ENCODE peak calls at places on chromosomes 6 and 20, in four cellular contexts. O is H1, B is GM06990, Q is ascending aorta. Y is an unnamed sample.

GRCh38 chr6:123716506-123716905 is 79.8 kb upstream of the TRDN start:
- DNase-seq in O (no peak), B (no peak), Q (no peak), Y (no peak)

GRCh38 chr20:46770330-46771194 is 61.1 kb downstream of the SLC2A10 start:
- DNase-seq in O (no peak), B (no peak), Q (no peak), Y (no peak)

GRCh38 chr6:34730006-34730405 is 27.3 kb upstream of the SNRPC start:
- DNase-seq in O (no peak), B (no peak), Q (no peak), Y (no peak)

GRCh38 chr20:40797425-40797824 is 108.4 kb upstream of the MAFB start:
- DNase-seq in O (no peak), B (no peak), Q (no peak), Y (no peak)

GRCh38 chr6:91317247-91317646 is 730.4 kb upstream of the MAP3K7 start:
- DNase-seq in O (no peak), B (no peak), Q (no peak), Y (no peak)

GRCh38 chr20:52748235-52748950 is 223.8 kb upstream of the TSHZ2 start:
- DNase-seq in O (no peak), B (no peak), Q (no peak), Y (no peak)

GRCh38 chr20:59026904-59027745 is 5.0 kb downstream of the ATP5F1E start:
- DNase-seq in O (no peak), B (no peak), Q (no peak), Y (no peak)

GRCh38 chr6:389622-390021 is 1.9 kb upstream of the IRF4 start:
- DNase-seq in O (no peak), B (no peak), Q (no peak), Y (no peak)

GRCh38 chr20:45154183-45154582 is 20.5 kb upstream of the PI3 start:
- DNase-seq in O (no peak), B (no peak), Q (no peak), Y (no peak)

GRCh38 chr6:113560376-113560775 is 296.8 kb upstream of the MARCKS start:
- DNase-seq in O (no peak), B (no peak), Q (no peak), Y (no peak)

GRCh38 chr6:113565306-113565705 is 291.8 kb upstream of the MARCKS start:
- DNase-seq in O (no peak), B (no peak), Q (no peak), Y (no peak)

GRCh38 chr6:113562248-113562647 is 294.9 kb upstream of the MARCKS start:
- DNase-seq in O (no peak), B (no peak), Q (no peak), Y (no peak)

GRCh38 chr6:113560908-113561307 is 296.2 kb upstream of the MARCKS start:
- DNase-seq in O (no peak), B (no peak), Q (no peak), Y (peak; percentile 51)

GRCh38 chr6:113564401-113565161 is 292.6 kb upstream of the MARCKS start:
- DNase-seq in O (peak; percentile 77), B (peak; percentile 23), Q (peak; percentile 39), Y (peak; percentile 93)
- H3K4me3 ChIP-seq in O (peak overlapping the region; percentile 19), B (no peak overlapping the region), Q (peak overlapping the region; percentile 41), Y (peak overlapping the region; percentile 24)

GRCh38 chr20:50224052-50224451 is 33.4 kb downstream of the CEBPB start:
- DNase-seq in O (no peak), B (no peak), Q (no peak), Y (no peak)

GRCh38 chr20:50222568-50223320 is 32.1 kb downstream of the CEBPB start:
- DNase-seq in O (no peak), B (no peak), Q (no peak), Y (no peak)

GRCh38 chr20:50223321-50223995 is 32.8 kb downstream of the CEBPB start:
- DNase-seq in O (no peak), B (no peak), Q (no peak), Y (no peak)

GRCh38 chr20:50226093-50226974 is 35.7 kb downstream of the CEBPB start:
- DNase-seq in O (no peak), B (no peak), Q (peak; percentile 47), Y (no peak)

DNA sequence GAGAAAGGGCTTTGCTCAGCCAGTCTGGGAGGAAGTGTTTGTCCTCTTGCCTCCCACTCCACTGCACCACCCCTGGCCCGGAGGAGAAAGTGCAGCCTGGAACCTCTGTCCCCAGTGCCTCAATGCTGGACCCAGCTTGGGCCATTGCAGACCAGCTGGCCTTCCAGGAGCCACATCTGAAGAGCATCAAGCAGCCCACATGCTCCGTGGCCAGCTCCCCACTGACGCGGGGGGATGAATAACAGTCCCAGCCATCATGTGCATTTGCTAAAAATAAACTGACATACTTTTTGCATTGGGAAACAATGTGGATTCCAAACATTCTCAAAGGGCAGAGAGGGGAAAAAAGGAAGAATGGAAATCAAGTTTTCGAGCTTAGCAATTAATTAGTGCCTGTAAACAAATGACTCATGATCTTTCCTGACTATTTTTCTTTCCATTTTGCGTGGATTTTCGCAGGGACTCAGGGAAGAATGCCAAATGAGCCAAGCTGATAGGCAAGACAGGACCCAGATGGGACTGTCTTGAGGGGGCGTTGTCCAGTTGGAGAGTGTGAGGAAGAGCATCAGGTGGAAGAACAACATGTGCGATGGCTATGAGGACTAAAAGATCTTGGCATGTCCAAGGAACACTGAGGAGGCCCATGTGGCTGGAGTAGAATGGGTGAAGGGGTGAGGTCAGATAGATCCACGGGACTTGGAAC is 34.1 kb downstream of the CEBPB start:
- DNase-seq in O (no peak), B (no peak), Q (peak; percentile 52), Y (peak; percentile 89)
- TF ChIP-seq CTCF in O (peak; percentile 64), B (peak; percentile 3), Q (no peak), Y (peak; percentile 29)

GRCh38 chr6:14739830-14740229 is 506.0 kb upstream of the JARID2 start:
- DNase-seq in O (no peak), B (no peak), Q (no peak), Y (no peak)
- H3K4me3 ChIP-seq in O (no peak overlapping the region), B (no peak overlapping the region), Q (no peak overlapping the region), Y (no peak overlapping the region)

GRCh38 chr6:132025468-132025867 is 74.3 kb upstream of the CCN2 start:
- DNase-seq in O (no peak), B (no peak), Q (no peak), Y (no peak)

GRCh38 chr6:132020138-132020551 is 69.0 kb upstream of the CCN2 start:
- DNase-seq in O (no peak), B (no peak), Q (peak; percentile 55), Y (no peak)

GRCh38 chr6:132021552-132022375 is 70.6 kb upstream of the CCN2 start:
- DNase-seq in O (no peak), B (no peak), Q (no peak), Y (no peak)

GRCh38 chr6:132017921-132018320 is 66.7 kb upstream of the CCN2 start:
- DNase-seq in O (no peak), B (no peak), Q (no peak), Y (no peak)

GRCh38 chr6:132023490-132023889 is 72.3 kb upstream of the CCN2 start:
- DNase-seq in O (no peak), B (no peak), Q (no peak), Y (no peak)
- TF ChIP-seq CTCF in O (peak; percentile 24), B (no peak), Q (no peak), Y (no peak)

DNA sequence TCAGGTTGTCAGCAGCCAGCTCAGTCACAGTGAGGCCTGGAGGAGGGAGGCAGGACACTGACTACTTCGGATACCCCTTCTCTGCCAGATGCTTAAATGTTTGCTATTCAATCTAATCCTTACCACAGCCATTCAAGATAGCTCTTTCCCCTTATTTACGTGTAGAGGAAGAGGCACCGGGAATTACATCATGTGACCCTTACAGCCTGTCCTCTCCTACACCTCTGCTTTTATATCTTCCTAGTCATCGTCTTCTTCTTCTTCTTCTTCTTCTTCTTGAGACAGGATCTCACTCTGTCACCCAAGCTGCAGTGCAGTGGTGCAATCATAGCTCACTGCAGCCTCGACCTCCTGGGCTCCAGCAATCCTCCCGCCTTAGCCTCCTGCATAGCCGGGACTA is 148.1 kb upstream of the NEDD9 start:
- DNase-seq in O (no peak), B (no peak), Q (no peak), Y (no peak)
- H3K4me3 ChIP-seq in O (no peak overlapping the region), B (peak overlapping the region; percentile 75), Q (no peak overlapping the region), Y (no peak overlapping the region)

GRCh38 chr20:57020364-57020763 is 246.1 kb downstream of the BMP7 start:
- DNase-seq in O (no peak), B (no peak), Q (no peak), Y (no peak)

GRCh38 chr20:57024849-57025248 is 241.6 kb downstream of the BMP7 start:
- DNase-seq in O (no peak), B (no peak), Q (no peak), Y (no peak)

GRCh38 chr20:57023007-57023406 is 243.4 kb downstream of the BMP7 start:
- DNase-seq in O (no peak), B (no peak), Q (no peak), Y (no peak)

GRCh38 chr20:57023997-57024396 is 242.4 kb downstream of the BMP7 start:
- DNase-seq in O (no peak), B (no peak), Q (no peak), Y (no peak)

GRCh38 chr20:57022306-57022705 is 244.1 kb downstream of the BMP7 start:
- DNase-seq in O (peak; percentile 62), B (no peak), Q (no peak), Y (no peak)
- TF ChIP-seq CTCF in O (no peak), B (no peak), Q (no peak), Y (no peak)

DNA sequence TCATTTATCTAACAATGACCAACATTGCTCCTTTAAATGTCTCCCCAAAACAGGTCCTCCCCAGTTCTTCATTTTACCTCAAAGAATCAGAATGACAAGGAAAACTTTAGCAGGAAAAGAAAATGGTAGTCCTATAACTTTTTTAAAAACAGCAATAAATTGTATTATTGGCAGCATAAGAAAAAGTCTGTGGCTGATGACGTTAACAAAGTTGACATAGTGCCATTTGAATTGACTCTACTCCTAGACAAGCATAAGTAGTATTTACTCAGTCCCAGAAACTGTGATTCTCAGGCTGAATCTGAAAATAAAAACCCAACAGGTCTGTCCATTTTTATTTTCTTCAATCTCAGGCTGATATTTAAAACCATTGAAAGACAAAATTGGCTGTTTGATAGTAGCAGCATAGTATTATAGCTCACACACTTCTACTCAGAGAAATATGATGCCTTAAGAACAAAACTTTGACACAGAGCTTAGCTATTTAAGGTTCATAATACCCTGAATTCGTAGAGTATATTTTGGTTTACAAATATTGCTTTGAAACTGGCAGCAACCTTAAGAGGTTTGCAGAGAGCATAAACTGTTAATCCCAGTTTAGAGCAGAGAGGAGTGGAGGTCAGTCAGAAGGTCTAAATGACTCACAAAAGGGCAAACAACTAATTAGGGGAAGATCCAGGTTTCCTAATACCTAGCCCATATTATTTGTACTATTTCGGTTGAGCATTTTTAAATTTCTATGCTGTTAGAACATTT is 35.0 kb upstream of the TENT5A start:
- DNase-seq in O (no peak), B (no peak), Q (no peak), Y (no peak)
- H3K4me3 ChIP-seq in O (no peak overlapping the region), B (no peak overlapping the region), Q (no peak overlapping the region), Y (no peak overlapping the region)

DNA sequence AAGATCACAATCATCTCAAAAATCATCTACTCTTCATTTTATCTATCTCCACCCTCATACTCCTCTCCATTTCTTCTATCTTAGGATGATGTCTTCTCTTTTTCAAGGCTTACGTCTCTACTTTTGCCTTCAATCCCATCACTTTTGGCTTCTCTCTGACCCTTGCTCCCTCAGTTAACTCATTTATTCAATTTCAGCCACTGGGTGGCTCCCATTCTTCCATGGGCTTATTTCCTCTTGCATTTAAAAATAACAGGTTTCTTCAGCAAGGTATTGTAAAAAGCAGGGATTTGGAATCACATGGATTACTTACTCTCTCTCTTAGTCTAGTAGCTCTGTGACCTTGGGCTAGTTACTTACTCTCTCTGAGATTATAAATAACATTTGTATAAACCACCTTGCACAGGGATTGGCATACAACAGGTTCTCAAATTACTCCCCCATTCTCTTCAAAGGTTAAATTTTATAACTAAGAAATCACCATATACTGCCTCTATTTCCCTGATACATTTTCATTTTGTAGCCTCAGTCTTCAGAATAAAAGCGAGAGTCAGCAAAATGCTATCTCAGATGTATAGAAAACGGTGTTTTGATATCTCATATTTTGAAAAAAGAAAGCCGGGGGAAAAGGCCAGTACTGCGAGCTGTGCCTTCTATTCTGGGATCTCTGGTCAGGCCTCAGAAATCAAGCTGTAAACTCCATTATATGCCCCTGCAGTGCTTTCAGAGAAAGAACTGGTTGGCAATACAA is 5.5 kb downstream of the ZSCAN12 start:
- DNase-seq in O (no peak), B (no peak), Q (no peak), Y (no peak)
- TF ChIP-seq CTCF in O (no peak), B (peak; percentile 26), Q (no peak), Y (peak; percentile 41)

Y was measured in AG09309.